ENCODE peak calls at places on chromosomes 16 and 17, in four cellular contexts. J, E, G and N are unnamed samples.

GRCh38 chr17:6072157-6072556 is 2.0 kb downstream of the WSCD1 start:
- DNase-seq in E (no peak), G (no peak), J (no peak), N (no peak)

GRCh38 chr16:65947951-65948350 is 418.5 kb upstream of the CDH5 start:
- DNase-seq in E (no peak), J (no peak), G (no peak), N (no peak)

GRCh38 chr16:58128181-58128631 is 975 bp downstream of the CFAP20 start:
- DNase-seq in E (no peak), G (no peak), J (no peak), N (no peak)

GRCh38 chr17:65243838-65244237 is 106.7 kb downstream of the RGS9 start:
- DNase-seq in G (no peak), E (no peak), J (peak), N (peak)

GRCh38 chr17:56735842-56736241 is 97.9 kb downstream of the C17orf67 start:
- DNase-seq in J (no peak), E (no peak), G (no peak), N (no peak)

GRCh38 chr17:32319548-32319905 is 22.4 kb downstream of the C17orf75 start:
- DNase-seq in J (peak), G (peak), E (peak), N (peak)

GRCh38 chr17:68562736-68563135 is 38.4 kb downstream of the FAM20A start:
- DNase-seq in E (no peak), J (no peak), G (no peak), N (no peak)

GRCh38 chr17:57463103-57463885 is 207.0 kb downstream of the MSI2 start:
- DNase-seq in E (no peak), G (peak), J (no peak), N (no peak)

GRCh38 chr16:66274335-66275110 is 92.0 kb upstream of the CDH5 start:
- DNase-seq in J (no peak), E (no peak), G (peak), N (no peak)

GRCh38 chr17:73800893-73801292 is 156.6 kb upstream of the SDK2 start:
- DNase-seq in G (no peak), J (peak), E (no peak), N (no peak)

GRCh38 chr16:88359008-88359407 is 23.8 kb upstream of the ZNF469 start:
- DNase-seq in G (no peak), J (no peak), E (no peak), N (no peak)

GRCh38 chr17:28578246-28579195 is 1.8 kb upstream of the ALDOC start:
- DNase-seq in G (no peak), J (no peak), E (no peak), N (no peak)

GRCh38 chr17:38706625-38707298 is 1.7 kb downstream of the MLLT6 start:
- DNase-seq in J (no peak), E (no peak), G (no peak), N (peak)

GRCh38 chr17:19570497-19571151 is 37.0 kb downstream of the SLC47A1 start:
- DNase-seq in E (no peak), J (no peak), G (no peak), N (no peak)

GRCh38 chr17:49337900-49338299 is 24.1 kb downstream of the ZNF652 start:
- DNase-seq in J (no peak), E (no peak), G (no peak), N (no peak)

GRCh38 chr17:78933959-78934568 is 8.9 kb upstream of the TIMP2 start:
- DNase-seq in J (peak), E (no peak), G (peak), N (no peak)

GRCh38 chr17:70168044-70168978 is 1.0 kb upstream of the KCNJ2 start:
- DNase-seq in G (peak), E (peak), J (no peak), N (no peak)

GRCh38 chr16:424033-424622 is 1.3 kb upstream of the RAB11FIP3 start:
- DNase-seq in J (no peak), G (peak), E (no peak), N (no peak)

GRCh38 chr16:66984902-66985311 is 3.5 kb upstream of the CES4A start:
- DNase-seq in E (no peak), J (no peak), G (no peak), N (no peak)

GRCh38 chr16:51382940-51383339 is 231.9 kb upstream of the SALL1 start:
- DNase-seq in G (no peak), E (no peak), J (no peak), N (no peak)

GRCh38 chr16:89020068-89020924 is 43.3 kb upstream of the CBFA2T3 start:
- DNase-seq in E (no peak), G (no peak), J (no peak), N (no peak)

GRCh38 chr17:8532021-8532420 is 96.3 kb downstream of the NDEL1 start:
- DNase-seq in J (no peak), E (no peak), G (peak), N (no peak)